ENCODE peak calls at places on chromosomes 11 and 22, in nine cellular contexts. M is pancreas; P is CD4-positive, alpha-beta T cell; S is fibroblast of the aortic adventitia; Y is H9; W is foreskin fibroblast; L is epithelial cell of esophagus; H is progenitor cell of endocrine pancreas; R is heart left ventricle. N is an unnamed sample.

GRCh38 chr11:111358038-111359001 is 20.8 kb downstream of the POU2AF1 start:
- DNase-seq in M (no peak), P (no peak), S (no peak), Y (no peak), W (no peak), L (no peak), H (no peak), R (no peak), N (no peak)

GRCh38 chr11:818396-819128 is at the start of gene PNPLA2:
- DNase-seq in M (peak; percentile 76), P (no peak), S (peak; percentile 76), Y (no peak), W (peak; percentile 85), L (peak; percentile 79), H (no peak), R (no peak), N (no peak)

GRCh38 chr11:101166038-101166437 is 36.4 kb upstream of the PGR start:
- DNase-seq in M (no peak), P (no peak), S (no peak), Y (no peak), W (no peak), L (no peak), H (no peak), R (no peak), N (no peak)

GRCh38 chr22:31872209-31872608 is 72.1 kb upstream of the YWHAH start:
- DNase-seq in M (no peak), P (peak; percentile 1), S (no peak), Y (peak; percentile 38), W (no peak), L (no peak), H (no peak), R (no peak), N (no peak)

GRCh38 chr11:32137869-32138268 is 47.0 kb downstream of the RCN1 start:
- DNase-seq in M (no peak), P (no peak), S (no peak), Y (no peak), W (no peak), L (no peak), H (no peak), R (no peak), N (no peak)

GRCh38 chr11:59186130-59186594 is 14.2 kb downstream of the DTX4 start:
- DNase-seq in M (peak; percentile 74), P (peak; percentile 38), S (no peak), Y (peak; percentile 68), W (peak; percentile 30), L (peak; percentile 53), H (peak; percentile 78), R (no peak), N (peak; percentile 44)

GRCh38 chr11:44269369-44270351 is 40.3 kb downstream of the ALX4 start:
- DNase-seq in M (no peak), P (no peak), S (peak; percentile 60), Y (no peak), W (peak; percentile 52), L (no peak), H (no peak), R (no peak), N (no peak)

GRCh38 chr22:37633693-37634504 is 5.6 kb upstream of the SH3BP1 start:
- DNase-seq in M (peak; percentile 60), P (peak; percentile 44), S (peak; percentile 91), Y (peak; percentile 86), W (peak; percentile 89), L (no peak), H (peak; percentile 41), R (peak; percentile 92), N (peak; percentile 85)

GRCh38 chr11:73866586-73866996 is 10.1 kb downstream of the COA4 start:
- DNase-seq in M (no peak), P (no peak), S (peak; percentile 95), Y (no peak), W (peak; percentile 96), L (peak; percentile 86), H (no peak), R (peak; percentile 61), N (no peak)

GRCh38 chr22:26679003-26679629 is 21.7 kb downstream of the MIAT start:
- DNase-seq in M (peak; percentile 66), P (peak; percentile 57), S (peak; percentile 82), Y (peak; percentile 84), W (peak; percentile 87), L (peak; percentile 76), H (peak; percentile 73), R (peak; percentile 67), N (peak; percentile 85)

GRCh38 chr11:67303989-67304411 is 670 bp downstream of the SSH3 start:
- DNase-seq in M (peak; percentile 67), P (peak; percentile 29), S (no peak), Y (peak; percentile 38), W (peak; percentile 51), L (no peak), H (no peak), R (no peak), N (peak; percentile 45)

GRCh38 chr22:44828193-44828592 is 75.8 kb downstream of the ARHGAP8 start:
- DNase-seq in M (no peak), P (no peak), S (no peak), Y (peak; percentile 69), W (no peak), L (no peak), H (no peak), R (no peak), N (peak; percentile 65)

GRCh38 chr11:8097062-8097814 is 16.2 kb downstream of the TUB start:
- DNase-seq in M (no peak), P (no peak), S (no peak), Y (no peak), W (no peak), L (no peak), H (no peak), R (no peak), N (no peak)

GRCh38 chr11:121463689-121464335 is 11.0 kb upstream of the SORL1-AS1 start:
- DNase-seq in M (no peak), P (no peak), S (no peak), Y (no peak), W (no peak), L (no peak), H (no peak), R (no peak), N (no peak)

GRCh38 chr22:42990131-42990838 is 24.7 kb downstream of the PACSIN2 start:
- DNase-seq in M (no peak), P (no peak), S (peak; percentile 90), Y (no peak), W (peak; percentile 95), L (peak; percentile 96), H (no peak), R (no peak), N (no peak)

GRCh38 chr11:71562120-71562519 is 3.2 kb upstream of the KRTAP5-10 start:
- DNase-seq in M (no peak), P (no peak), S (peak; percentile 15), Y (no peak), W (peak; percentile 14), L (peak; percentile 20), H (no peak), R (no peak), N (no peak)

GRCh38 chr22:49072996-49073645 is 754.6 kb downstream of the BRD1 start:
- DNase-seq in M (no peak), P (no peak), S (no peak), Y (no peak), W (no peak), L (no peak), H (no peak), R (no peak), N (no peak)

GRCh38 chr11:134916829-134917228 is 504.8 kb upstream of the B3GAT1 start:
- DNase-seq in M (no peak), P (no peak), S (peak; percentile 16), Y (no peak), W (no peak), L (no peak), H (no peak), R (no peak), N (no peak)

GRCh38 chr22:42520663-42521546 is 1.3 kb upstream of the RRP7A start:
- DNase-seq in M (no peak), P (no peak), S (no peak), Y (no peak), W (no peak), L (no peak), H (no peak), R (no peak), N (no peak)

GRCh38 chr11:88103337-88104206 is 71.7 kb downstream of the RAB38 start:
- DNase-seq in M (peak; percentile 25), P (no peak), S (peak; percentile 40), Y (peak; percentile 93), W (peak; percentile 36), L (peak; percentile 73), H (no peak), R (no peak), N (peak; percentile 35)
- TF ChIP-seq CTCF in M (no peak), P (peak; percentile 42), S (peak; percentile 51), Y (peak; percentile 96), W (peak; percentile 59), L (peak; percentile 65), H (peak; percentile 59), R (peak; percentile 20), N (peak; percentile 69)

GRCh38 chr22:23750744-23751440 is at the start of gene ZNF70:
- DNase-seq in M (peak; percentile 95), P (peak; percentile 83), S (peak; percentile 66), Y (peak; percentile 96), W (peak; percentile 92), L (peak; percentile 94), H (peak; percentile 86), R (peak; percentile 86), N (peak; percentile 89)
- TF ChIP-seq CTCF in M (peak; percentile 8), P (no peak), S (peak; percentile 9), Y (no peak), W (no peak), L (no peak), H (peak; percentile 50), R (no peak), N (no peak)

GRCh38 chr11:109425554-109425953 is 3.6 kb downstream of the C11orf87 start:
- DNase-seq in M (no peak), P (no peak), S (no peak), Y (no peak), W (peak; percentile 20), L (peak; percentile 21), H (no peak), R (no peak), N (no peak)
- TF ChIP-seq CTCF in M (no peak), P (no peak), S (peak; percentile 18), Y (no peak), W (peak; percentile 11), L (peak; percentile 7), H (no peak), R (no peak), N (no peak)

DNA sequence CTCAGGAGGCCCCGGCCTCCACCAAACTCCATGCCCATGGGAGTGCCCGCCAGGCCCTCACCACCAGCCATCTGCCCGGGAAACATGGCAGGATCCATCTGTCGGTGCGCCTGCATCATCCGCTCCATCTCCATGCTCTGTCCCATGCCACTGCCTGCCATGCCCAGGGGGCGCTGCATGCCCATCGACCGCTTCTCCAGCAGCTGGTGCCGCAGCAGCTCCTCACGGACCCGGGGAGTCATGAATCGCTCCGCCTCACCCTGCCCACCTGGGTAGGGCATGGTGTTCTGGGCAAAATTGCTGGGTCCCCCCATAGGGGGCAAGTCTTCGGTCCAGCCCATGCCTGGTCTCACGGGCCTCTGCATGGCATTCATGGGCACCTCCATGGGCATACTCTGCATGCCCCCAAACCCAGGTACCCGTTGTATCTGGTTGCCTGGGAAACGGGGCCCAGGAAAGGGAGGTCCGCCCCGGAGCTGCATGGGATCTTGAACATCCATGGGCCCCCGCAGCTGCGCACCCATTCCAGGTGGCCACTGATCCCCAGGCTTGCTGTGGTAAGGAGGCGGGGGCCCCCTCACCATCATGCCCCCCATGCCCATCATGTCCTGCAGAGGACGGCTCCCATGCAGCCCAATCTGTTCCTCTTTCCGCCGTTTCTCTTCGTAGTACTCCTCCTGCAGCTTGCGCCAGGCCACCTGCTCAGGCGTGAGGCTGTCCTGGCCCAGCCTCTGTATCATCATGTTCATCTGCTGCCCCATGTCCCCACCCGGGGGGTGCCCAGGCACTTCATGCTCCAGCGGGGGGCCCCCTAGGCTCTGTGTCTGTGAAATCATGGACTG is 18.0 kb downstream of the CXCR5 start:
- DNase-seq in M (peak; percentile 30), P (no peak), S (no peak), Y (no peak), W (peak; percentile 46), L (no peak), H (no peak), R (no peak), N (no peak)
- TF ChIP-seq CTCF in M (no peak), P (no peak), S (peak; percentile 17), Y (no peak), W (no peak), L (peak; percentile 23), H (no peak), R (no peak), N (no peak)

N was measured in nephron progenitor cell.